ENCODE peak calls at places on chromosomes 3 and 15, in five cellular contexts. J is aorta; B is activated T-cell treated with anti-CD3 and anti-CD28 coated beads, Interleukin-2, amount 50 U/mL, for 4 hours; Z is lower lobe of right lung; V is naive B cell. A is an unnamed sample.

GRCh38 chr3:134937256-134938023 is 142.4 kb downstream of the EPHB1 start:
- ATAC-seq in Z (no peak), B (no peak), J (no peak), V (no peak), A (no peak)

GRCh38 chr15:83107841-83108181 is 366 bp downstream of the TM6SF1 start:
- ATAC-seq in B (peak), V (no peak), Z (no peak), J (peak), A (no peak)

GRCh38 chr15:72289597-72290325 is 17.4 kb upstream of the PARP6 start:
- ATAC-seq in Z (peak), V (no peak), J (no peak), B (no peak), A (no peak)

GRCh38 chr3:50210510-50211367 is 5.7 kb downstream of the SLC38A3 start:
- ATAC-seq in V (no peak), J (no peak), B (no peak), Z (no peak), A (no peak)

GRCh38 chr3:124685481-124685880 is 44.8 kb upstream of the UMPS start:
- ATAC-seq in B (no peak), Z (no peak), V (no peak), J (no peak), A (no peak)

GRCh38 chr3:141660598-141660947 is 77.5 kb upstream of the RNF7 start:
- ATAC-seq in Z (peak), J (peak), B (peak), V (no peak), A (no peak)

GRCh38 chr3:128748527-128748926 is 22.5 kb downstream of the RAB7A start:
- ATAC-seq in B (no peak), V (no peak), J (no peak), Z (peak), A (no peak)

GRCh38 chr3:132507657-132508056 is 89.4 kb upstream of the ACKR4 start:
- ATAC-seq in B (no peak), V (no peak), J (no peak), Z (no peak), A (no peak)

GRCh38 chr3:121431717-121432517 is 113.9 kb downstream of the POLQ start:
- ATAC-seq in Z (peak), J (peak), V (peak), B (peak), A (no peak)

GRCh38 chr3:195556390-195556789 is 13.3 kb upstream of the PPP1R2 start:
- ATAC-seq in B (no peak), Z (no peak), V (no peak), J (no peak), A (no peak)

GRCh38 chr3:118473343-118473742 is 561.3 kb downstream of the IGSF11 start:
- ATAC-seq in B (no peak), Z (no peak), J (no peak), V (no peak), A (no peak)

GRCh38 chr15:61828860-61829513 is 231.3 kb downstream of the VPS13C start:
- ATAC-seq in B (no peak), V (no peak), J (no peak), Z (no peak), A (no peak)

GRCh38 chr3:17081520-17081919 is 196.8 kb downstream of the PLCL2 start:
- ATAC-seq in J (no peak), B (no peak), V (no peak), Z (no peak), A (no peak)

GRCh38 chr15:94631608-94632007 is 400.2 kb downstream of the MCTP2 start:
- ATAC-seq in Z (no peak), J (no peak), B (no peak), V (peak), A (no peak)

GRCh38 chr15:90839187-90840071 is 29.0 kb upstream of the FURIN start:
- ATAC-seq in B (no peak), J (peak), Z (peak), V (peak), A (peak)

GRCh38 chr15:63791236-63791635 is 42.5 kb downstream of the HERC1 start:
- ATAC-seq in V (no peak), J (no peak), B (no peak), Z (no peak), A (no peak)

GRCh38 chr3:72549819-72550581 is 298.2 kb downstream of the SHQ1 start:
- ATAC-seq in J (no peak), V (peak), Z (peak), B (peak), A (no peak)

GRCh38 chr3:171258316-171258715 is 201.9 kb downstream of the TNIK start:
- ATAC-seq in B (no peak), V (no peak), Z (no peak), J (no peak), A (no peak)

GRCh38 chr15:69094124-69095030 is 66.1 kb upstream of the GLCE start:
- ATAC-seq in B (no peak), J (no peak), V (no peak), Z (no peak), A (no peak)

GRCh38 chr3:68943753-68944500 is 11.6 kb upstream of the TAFA4 start:
- ATAC-seq in J (no peak), Z (no peak), V (no peak), B (no peak), A (no peak)

GRCh38 chr15:71251548-71252035 is 136.3 kb downstream of the THSD4 start:
- ATAC-seq in B (no peak), Z (no peak), V (no peak), J (no peak), A (no peak)

GRCh38 chr3:119279844-119280243 is 14.3 kb upstream of the ARHGAP31 start:
- ATAC-seq in B (no peak), J (no peak), Z (no peak), V (no peak), A (no peak)

GRCh38 chr3:182981038-182981380 is 671 bp upstream of the DCUN1D1 start:
- ATAC-seq in J (no peak), B (no peak), Z (no peak), V (peak), A (no peak)

GRCh38 chr15:50687302-50687902 is 805 bp upstream of the TRPM7 start:
- ATAC-seq in J (no peak), B (no peak), V (no peak), Z (no peak), A (peak)

GRCh38 chr3:162134571-162134970 is 638.0 kb downstream of the OTOL1 start:
- ATAC-seq in J (no peak), V (no peak), B (no peak), Z (no peak), A (no peak)

GRCh38 chr15:95284933-95285401 is 1045.5 kb upstream of the NR2F2 start:
- ATAC-seq in V (no peak), J (no peak), B (peak), Z (no peak), A (no peak)

GRCh38 chr15:85859671-85860070 is 64.9 kb upstream of the KLHL25 start:
- ATAC-seq in V (no peak), J (no peak), B (no peak), Z (no peak), A (no peak)

GRCh38 chr15:88225484-88225883 is 31.1 kb downstream of the NTRK3 start:
- ATAC-seq in J (no peak), Z (no peak), B (no peak), V (no peak), A (no peak)

A was measured in gastroesophageal sphincter.